ENCODE peak calls at places on chromosomes 12 and 14, in four cellular contexts. S is PC-3, C is psoas muscle, L is mammary epithelial cell. N is an unnamed sample. For H3K4me1, the result is how much of the 10 kb centered on the place peaks cover.

GRCh38 chr12:24875014-24875413 is 73.9 kb downstream of the BCAT1 start:
- DNase-seq in C (no peak), S (no peak), L (no peak), N (no peak)

GRCh38 chr12:2641209-2641608 is 153.6 kb upstream of the FKBP4 start:
- DNase-seq in L (no peak), C (no peak), S (peak), N (no peak)

GRCh38 chr14:24051789-24052655 is at the start of gene CARMIL3:
- DNase-seq in S (peak), L (peak), C (peak), N (peak)

GRCh38 chr12:77120156-77120555 is 54.8 kb upstream of the E2F7 start:
- DNase-seq in C (no peak), L (peak), S (peak), N (no peak)

GRCh38 chr12:14777271-14777670 is 26.0 kb downstream of the WBP11 start:
- DNase-seq in L (peak), C (no peak), S (peak), N (no peak)

GRCh38 chr14:72903707-72904106 is 9.8 kb upstream of the DPF3 start:
- DNase-seq in S (no peak), L (no peak), C (no peak), N (no peak)

GRCh38 chr12:56878010-56878339 is 56.2 kb downstream of the SDR9C7 start:
- DNase-seq in S (no peak), C (no peak), L (no peak), N (no peak)

GRCh38 chr12:52233462-52234141 is 559 bp downstream of the KRT7 start:
- DNase-seq in C (no peak), S (peak), L (no peak), N (no peak)

GRCh38 chr14:93200553-93200952 is 6.3 kb downstream of the GON7 start:
- DNase-seq in C (no peak), S (no peak), L (no peak), N (peak)

GRCh38 chr14:47675239-47675488 is 241 bp downstream of the MDGA2 start:
- DNase-seq in C (no peak), S (no peak), L (peak), N (no peak)

GRCh38 chr12:51832708-51833107 is 15.8 kb downstream of the FIGNL2 start:
- DNase-seq in C (no peak), L (no peak), S (no peak), N (no peak)

GRCh38 chr14:72644758-72645489 is 249.0 kb downstream of the DPF3 start:
- DNase-seq in L (no peak), C (no peak), S (no peak), N (no peak)

GRCh38 chr14:91252901-91253794 is 8.6 kb upstream of the GPR68 start:
- DNase-seq in S (peak), L (no peak), C (no peak), N (no peak)

GRCh38 chr12:59596232-59597143 is 659 bp downstream of the SLC16A7 start:
- DNase-seq in L (peak), S (peak), C (peak), N (peak)

GRCh38 chr12:105453306-105453705 is 122.8 kb downstream of the C12orf75 start:
- DNase-seq in S (no peak), C (no peak), L (no peak), N (no peak)

GRCh38 chr12:48045061-48045846 is 41.0 kb upstream of the COL2A1 start:
- DNase-seq in L (no peak), S (no peak), C (no peak), N (no peak)

GRCh38 chr12:188910-189621 is 24.9 kb downstream of the SLC6A12 start:
- DNase-seq in C (peak), S (peak), L (no peak), N (no peak)

GRCh38 chr14:90656986-90657385 is 159.2 kb downstream of the TTC7B start:
- DNase-seq in S (no peak), C (no peak), L (no peak), N (no peak)

GRCh38 chr12:116878567-116879508 is 2.4 kb downstream of the HRK start:
- DNase-seq in C (no peak), S (peak), L (peak), N (no peak)

GRCh38 chr14:74414380-74414779 is 11.6 kb downstream of the SYNDIG1L start:
- DNase-seq in S (peak), C (no peak), L (no peak), N (no peak)

GRCh38 chr12:52837341-52837741 is 3.2 kb upstream of the KRT79 start:
- DNase-seq in C (no peak), L (peak), S (peak), N (no peak)

GRCh38 chr14:67166450-67166853 is 22.8 kb upstream of the GARIN2 start:
- DNase-seq in C (no peak), S (peak), L (peak), N (no peak)

GRCh38 chr12:108803428-108804105 is 53.8 kb downstream of the SSH1 start:
- DNase-seq in L (peak), S (peak), C (no peak), N (peak)

GRCh38 chr12:104063712-104064030 is 660 bp upstream of the HCFC2 start:
- DNase-seq in L (no peak), S (no peak), C (no peak), N (no peak)

GRCh38 chr12:15701721-15702156 is 87.4 kb downstream of the EPS8 start:
- DNase-seq in S (peak), C (no peak), L (peak), N (no peak)

GRCh38 chr14:29486132-29486531 is 441.5 kb downstream of the PRKD1 start:
- DNase-seq in S (peak), L (no peak), C (no peak), N (no peak)

GRCh38 chr12:52053570-52054209 is 2.4 kb downstream of the NR4A1 start:
- DNase-seq in S (no peak), L (no peak), C (no peak), N (no peak)

GRCh38 chr12:22578328-22578727 is 34.0 kb upstream of the C2CD5 start:
- DNase-seq in C (no peak), S (peak), L (no peak), N (no peak)

GRCh38 chr14:38138581-38139138 is 69.0 kb upstream of the SSTR1 start:
- DNase-seq in L (no peak), C (no peak), S (peak), N (no peak)

GRCh38 chr14:38145142-38145541 is 62.6 kb upstream of the SSTR1 start:
- DNase-seq in C (no peak), S (no peak), L (no peak), N (no peak)

GRCh38 chr14:38143170-38143569 is 64.5 kb upstream of the SSTR1 start:
- DNase-seq in L (no peak), C (no peak), S (no peak), N (no peak)

GRCh38 chr14:38139926-38140325 is 67.8 kb upstream of the SSTR1 start:
- DNase-seq in L (no peak), C (no peak), S (no peak), N (no peak)

GRCh38 chr14:38143651-38144505 is 63.8 kb upstream of the SSTR1 start:
- DNase-seq in C (no peak), S (peak), L (no peak), N (no peak)
- H3K4me1 ChIP-seq in C (under half), S (under half), L (under half), N (under half)

GRCh38 chr14:104765517-104765916 is 12.6 kb downstream of the SIVA1 start:
- DNase-seq in S (no peak), C (no peak), L (no peak), N (no peak)
- H3K4me3 ChIP-seq in S (no peak), C (no peak), L (no peak), N (no peak)

GRCh38 chr14:77882098-77882497 is 82.2 kb downstream of the ADCK1 start:
- DNase-seq in L (peak), C (peak), S (peak), N (no peak)

GRCh38 chr14:77878783-77879182 is 78.9 kb downstream of the ADCK1 start:
- DNase-seq in S (no peak), C (no peak), L (no peak), N (no peak)

GRCh38 chr14:77883479-77884238 is 83.8 kb downstream of the ADCK1 start:
- DNase-seq in S (no peak), C (peak), L (no peak), N (no peak)

GRCh38 chr14:77882631-77883030 is 82.7 kb downstream of the ADCK1 start:
- DNase-seq in S (no peak), C (peak), L (no peak), N (no peak)

GRCh38 chr14:77880056-77880455 is 80.1 kb downstream of the ADCK1 start:
- DNase-seq in C (peak), S (no peak), L (no peak), N (no peak)
- H3K27ac ChIP-seq in C (no peak), S (no peak), L (no peak), N (no peak)

GRCh38 chr14:59333668-59334067 is 131.5 kb downstream of the GPR135 start:
- DNase-seq in L (peak), S (no peak), C (no peak), N (peak)

GRCh38 chr14:59331217-59331616 is 134.0 kb downstream of the GPR135 start:
- DNase-seq in S (no peak), C (no peak), L (no peak), N (no peak)

GRCh38 chr14:59332727-59333126 is 132.5 kb downstream of the GPR135 start:
- DNase-seq in L (peak), C (no peak), S (peak), N (no peak)

GRCh38 chr14:59330455-59330854 is 134.7 kb downstream of the GPR135 start:
- DNase-seq in L (no peak), S (no peak), C (no peak), N (no peak)

DNA sequence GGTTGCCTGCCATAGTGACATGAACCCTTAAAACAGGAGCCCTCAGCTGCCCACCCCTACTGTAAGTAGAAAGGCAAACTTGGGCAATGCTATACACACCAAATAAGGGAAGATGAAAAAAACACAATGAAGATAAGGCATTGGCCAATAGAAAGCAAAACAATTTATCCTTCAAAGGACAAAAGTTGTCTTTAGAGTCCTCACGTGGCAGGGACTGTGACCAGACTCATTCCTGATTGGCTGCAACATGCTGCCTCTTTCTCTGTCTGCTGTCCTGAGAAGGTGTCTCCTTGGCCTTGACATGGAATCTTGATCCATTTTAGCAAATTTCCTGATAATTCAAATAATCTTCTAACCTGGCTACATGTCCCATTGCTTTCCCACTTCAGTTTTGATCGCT is 131.9 kb downstream of the GPR135 start:
- DNase-seq in S (no peak), L (no peak), C (no peak), N (no peak)
- H3K4me1 ChIP-seq in S (under half), L (under half), C (under half), N (under half)

DNA sequence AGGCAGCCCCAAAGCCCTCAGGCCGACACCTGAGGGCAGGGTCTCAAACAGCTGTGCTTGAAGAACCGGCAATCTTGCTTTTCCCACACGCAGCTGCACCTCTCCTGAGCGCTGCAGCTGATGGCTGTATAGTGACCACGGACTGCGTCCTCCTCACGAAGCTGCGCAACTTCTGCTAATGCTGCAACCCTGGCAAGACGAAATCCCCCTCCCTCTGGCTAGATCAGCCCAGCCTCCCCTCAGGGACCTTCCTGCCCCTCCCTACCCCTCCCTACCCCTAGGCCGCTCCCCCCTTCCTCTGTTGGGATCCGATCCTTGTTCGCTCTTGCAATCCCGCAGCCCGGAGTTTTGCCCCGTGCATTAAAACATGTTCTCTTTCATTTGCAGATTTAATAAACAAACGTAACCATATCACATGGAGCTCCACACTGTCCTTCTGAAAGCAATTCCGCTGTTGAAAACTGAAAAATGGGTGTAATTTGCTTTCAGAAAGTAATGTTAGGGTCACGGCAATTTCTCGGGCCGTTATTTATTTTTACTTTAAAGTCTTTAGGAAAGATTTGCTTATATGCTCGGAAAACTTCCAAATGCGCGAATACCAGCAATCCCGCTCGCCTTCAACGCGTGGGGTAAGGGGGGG is 4.8 kb upstream of the PAX9 start:
- DNase-seq in S (no peak), C (peak), L (no peak), N (no peak)
- H3K4me3 ChIP-seq in S (peak), C (peak), L (no peak), N (no peak)

GRCh38 chr12:75511116-75512048 is at the start of gene KRR1:
- DNase-seq in L (peak), C (peak), S (peak), N (peak)
- H3K27ac ChIP-seq in L (peak), C (peak), S (peak), N (peak)

GRCh38 chr14:99538275-99538674 is 57.1 kb downstream of the CCNK start:
- DNase-seq in S (no peak), C (no peak), L (no peak), N (no peak)
- H3K4me1 ChIP-seq in S (under half), C (under half), L (under half), N (under half)

GRCh38 chr12:32821293-32822089 is 65.8 kb upstream of the YARS2 start:
- DNase-seq in L (peak), S (no peak), C (no peak), N (no peak)
- H3K4me3 ChIP-seq in L (no peak), S (no peak), C (no peak), N (no peak)

GRCh38 chr14:70514168-70515069 is 20.4 kb downstream of the ADAM20 start:
- DNase-seq in S (peak), L (peak), C (no peak), N (no peak)
- H3K27ac ChIP-seq in S (no peak), L (no peak), C (no peak), N (no peak)

N was measured in lung.